ENCODE peak calls at places on chromosomes 3 and 15, in six cellular contexts. J is fibroblast of lung, P is tibial nerve, B is heart left ventricle, K is aorta, N is stomach. X is an unnamed sample. For H3K9me3, the result is how much of the 10 kb centered on the place peaks cover.

GRCh38 chr3:110307065-110307809 is 764.4 kb upstream of the NECTIN3 start:
- DNase-seq in J (no peak), P (no peak), B (no peak), K (no peak), N (no peak), X (no peak)

GRCh38 chr3:99808163-99808794 is 9.4 kb upstream of the CMSS1 start:
- DNase-seq in J (peak), P (no peak), B (peak), K (no peak), N (peak), X (no peak)

GRCh38 chr3:10822055-10822454 is 6.0 kb downstream of the SLC6A11 start:
- DNase-seq in J (no peak), P (no peak), B (no peak), K (no peak), N (no peak), X (no peak)

GRCh38 chr3:129690963-129691362 is 84.5 kb upstream of the PLXND1 start:
- DNase-seq in J (no peak), P (no peak), B (no peak), K (no peak), N (no peak), X (no peak)

GRCh38 chr3:48107227-48107626 is 81.0 kb downstream of the CDC25A start:
- DNase-seq in J (no peak), P (no peak), B (no peak), K (no peak), N (no peak), X (no peak)

GRCh38 chr3:72155391-72156064 is 370.6 kb upstream of the PROK2 start:
- DNase-seq in J (peak), P (peak), B (no peak), K (peak), N (peak), X (peak)

GRCh38 chr3:42377681-42378080 is 32.7 kb downstream of the LYZL4 start:
- DNase-seq in J (no peak), P (no peak), B (no peak), K (no peak), N (no peak), X (no peak)

GRCh38 chr3:142660379-142660778 is 63.5 kb upstream of the TRPC1 start:
- DNase-seq in J (no peak), P (no peak), B (no peak), K (no peak), N (no peak), X (no peak)

GRCh38 chr3:36763111-36763849 is 1.1 kb downstream of the DCLK3 start:
- DNase-seq in J (no peak), P (no peak), B (no peak), K (no peak), N (no peak), X (no peak)

GRCh38 chr3:184562146-184562861 is 719 bp downstream of the EPHB3 start:
- DNase-seq in J (no peak), P (no peak), B (no peak), K (no peak), N (no peak), X (no peak)

DNA sequence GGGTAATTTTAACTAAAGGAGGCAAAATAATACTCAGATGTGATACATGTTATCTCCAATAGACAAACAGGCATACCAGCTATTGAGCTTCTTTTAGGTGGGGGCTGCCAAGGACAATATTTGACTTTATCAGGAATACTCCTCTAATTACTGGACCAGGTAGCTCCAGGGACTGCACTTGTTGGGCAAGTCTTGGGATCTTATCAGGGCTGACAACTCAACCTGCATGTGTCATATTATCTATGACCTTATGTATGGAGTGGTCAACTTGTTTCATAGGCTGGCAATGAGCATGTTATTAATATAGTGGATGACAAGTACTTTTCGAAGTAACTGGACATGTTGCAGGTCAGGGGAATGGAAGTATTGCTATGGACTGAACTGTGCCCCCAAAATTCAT is 15.0 kb upstream of the ZNF445 start:
- DNase-seq in J (no peak), P (no peak), B (no peak), K (no peak), N (no peak), X (no peak)
- H3K9me3 ChIP-seq in J (under half), P (under half), B (under half), K (under half), N (half or more), X (under half)

DNA sequence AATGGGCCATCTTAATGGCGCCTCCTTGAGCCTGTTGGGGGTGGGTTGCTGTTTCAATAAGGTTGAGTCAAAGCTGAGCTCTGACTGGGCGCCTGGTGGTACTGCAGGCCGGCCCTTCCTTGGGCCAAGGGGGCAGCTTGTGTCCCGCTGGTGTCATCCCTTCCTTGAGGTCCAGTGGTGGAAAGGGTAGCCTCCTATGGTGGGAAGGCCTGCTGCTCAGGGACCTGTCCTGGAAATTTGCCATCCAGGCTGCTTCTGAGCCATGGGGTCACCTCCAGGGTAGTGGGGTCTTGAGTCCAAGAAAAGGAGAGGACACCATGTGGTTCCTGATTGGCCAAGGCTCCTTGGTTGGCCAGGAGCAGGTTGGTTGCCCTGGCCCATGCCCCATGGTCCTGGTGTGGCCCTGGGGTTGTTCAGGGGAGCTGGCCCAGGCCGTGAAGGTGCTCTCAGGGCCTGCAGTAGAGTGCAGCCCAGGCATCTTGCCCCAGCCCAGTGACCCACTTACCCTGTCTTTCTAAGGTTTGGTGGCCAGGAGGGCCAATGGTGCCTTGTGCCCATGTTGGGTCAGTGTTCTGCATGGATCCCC is 188.7 kb downstream of the UBE3A start:
- DNase-seq in J (no peak), P (no peak), B (no peak), K (no peak), N (peak), X (no peak)
- H3K9me3 ChIP-seq in J (under half), P (under half), B (under half), K (under half), N (half or more), X (under half)

GRCh38 chr3:6168242-6168641 is 692.7 kb upstream of the GRM7 start:
- DNase-seq in J (no peak), P (no peak), B (no peak), K (no peak), N (no peak), X (no peak)
- H3K9me3 ChIP-seq in J (under half), P (under half), B (under half), K (under half), N (under half), X (under half)

GRCh38 chr15:35487417-35487816 is 58.5 kb downstream of the DPH6 start:
- DNase-seq in J (no peak), P (no peak), B (no peak), K (no peak), N (no peak), X (no peak)

GRCh38 chr15:35481992-35482391 is 64.0 kb downstream of the DPH6 start:
- DNase-seq in J (peak), P (no peak), B (no peak), K (no peak), N (no peak), X (no peak)

GRCh38 chr15:35485411-35485810 is 60.6 kb downstream of the DPH6 start:
- DNase-seq in J (no peak), P (no peak), B (no peak), K (no peak), N (no peak), X (no peak)

GRCh38 chr15:35484231-35484945 is 61.6 kb downstream of the DPH6 start:
- DNase-seq in J (no peak), P (no peak), B (no peak), K (no peak), N (no peak), X (no peak)

GRCh38 chr15:35486296-35486695 is 59.7 kb downstream of the DPH6 start:
- DNase-seq in J (no peak), P (no peak), B (no peak), K (no peak), N (no peak), X (no peak)
- H3K9me3 ChIP-seq in J (under half), P (under half), B (under half), K (under half), N (under half), X (under half)

GRCh38 chr3:172918568-172919296 is 168.2 kb downstream of the ECT2 start:
- DNase-seq in J (no peak), P (no peak), B (no peak), K (no peak), N (no peak), X (no peak)

GRCh38 chr3:172913911-172914730 is 163.6 kb downstream of the ECT2 start:
- DNase-seq in J (no peak), P (no peak), B (no peak), K (no peak), N (no peak), X (no peak)

GRCh38 chr3:172915911-172916514 is 165.5 kb downstream of the ECT2 start:
- DNase-seq in J (no peak), P (no peak), B (no peak), K (no peak), N (no peak), X (no peak)

GRCh38 chr3:172918165-172918564 is 167.6 kb downstream of the ECT2 start:
- DNase-seq in J (peak), P (no peak), B (no peak), K (no peak), N (no peak), X (no peak)

DNA sequence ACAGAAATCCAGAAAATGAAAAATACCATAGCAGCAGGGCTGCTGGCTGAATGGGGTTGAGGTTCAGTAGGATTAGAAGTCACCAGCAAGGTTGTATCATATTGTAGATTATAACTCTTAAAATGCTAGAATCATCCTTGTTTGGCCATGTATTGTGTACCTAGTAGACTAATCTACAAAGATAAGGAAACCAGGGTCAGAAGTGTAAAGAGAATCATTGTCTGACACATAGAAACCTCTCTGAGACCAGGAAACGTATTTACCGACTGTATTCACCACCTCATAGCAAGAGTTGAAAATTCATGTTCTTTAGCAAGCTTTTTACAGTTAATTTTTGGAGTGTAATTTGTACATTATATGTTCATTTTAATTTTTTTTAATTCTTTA is 168.8 kb downstream of the ECT2 start:
- DNase-seq in J (no peak), P (no peak), B (no peak), K (no peak), N (no peak), X (no peak)
- H3K9me3 ChIP-seq in J (under half), P (under half), B (under half), K (under half), N (under half), X (under half)

DNA sequence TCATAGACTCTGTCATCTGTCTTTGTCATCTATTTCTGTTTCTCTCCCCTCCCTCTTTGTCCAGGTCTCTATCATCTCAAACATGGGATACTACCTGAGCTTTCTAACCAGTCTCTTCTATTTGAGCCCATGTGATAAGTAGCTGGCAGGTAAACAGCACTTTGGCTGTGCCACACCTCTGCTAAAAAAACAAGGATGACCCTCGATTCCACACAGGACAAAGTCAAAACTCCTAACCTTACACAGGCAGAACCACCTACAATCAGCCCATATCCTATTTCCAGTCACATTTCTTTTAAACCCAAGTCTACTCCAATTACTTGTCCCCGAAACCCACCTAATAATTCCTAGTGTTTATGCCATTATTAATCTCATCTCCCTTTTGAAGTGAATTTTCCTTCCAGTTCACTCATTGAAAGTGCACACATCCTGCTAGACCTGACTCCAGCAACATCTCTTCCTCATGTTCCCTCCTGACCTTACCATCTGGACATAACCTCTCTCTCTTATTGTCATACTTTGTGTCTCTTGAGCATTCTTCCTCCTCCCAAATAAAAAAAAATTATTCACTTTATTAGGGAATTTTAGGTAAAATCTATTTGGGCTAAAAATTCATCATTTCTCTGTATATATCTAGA is 256.1 kb upstream of the ONECUT1 start:
- DNase-seq in J (no peak), P (no peak), B (no peak), K (no peak), N (no peak), X (no peak)
- H3K9me3 ChIP-seq in J (under half), P (under half), B (under half), K (under half), N (under half), X (under half)

X was measured in psoas muscle.